ENCODE peak calls at places on chromosomes 12 and 14, in four cellular contexts. X is H1, L is GM12878, U is HepG2. T is an unnamed sample. For H3K9me3, the result is how much of the 10 kb centered on the place peaks cover.

GRCh38 chr12:57612711-57613426 is 1.6 kb downstream of the ARHGEF25 start:
- DNase-seq in X (no peak), L (no peak), U (no peak), T (no peak)

GRCh38 chr12:21552983-21553673 is 27.0 kb downstream of the SPX start:
- DNase-seq in X (no peak), L (no peak), U (no peak), T (no peak)

GRCh38 chr14:75487155-75487671 is 35.1 kb upstream of the BATF start:
- DNase-seq in X (no peak), L (peak), U (no peak), T (no peak)

GRCh38 chr12:58914457-58914856 is 5.8 kb downstream of the LRIG3 start:
- DNase-seq in X (no peak), L (no peak), U (no peak), T (no peak)

GRCh38 chr12:77120156-77120555 is 54.8 kb upstream of the E2F7 start:
- DNase-seq in X (no peak), L (no peak), U (no peak), T (no peak)

GRCh38 chr12:94240171-94240570 is 91.8 kb downstream of the PLXNC1 start:
- DNase-seq in X (no peak), L (peak), U (no peak), T (no peak)

GRCh38 chr12:47636908-47637780 is 68.7 kb downstream of the RPAP3 start:
- DNase-seq in X (peak), L (no peak), U (peak), T (peak)

GRCh38 chr14:104116544-104117340 is 21.6 kb upstream of the KIF26A start:
- DNase-seq in X (no peak), L (no peak), U (no peak), T (no peak)

GRCh38 chr12:46886541-46887041 is 60.8 kb upstream of the SLC38A4 start:
- DNase-seq in X (no peak), L (no peak), U (peak), T (no peak)

GRCh38 chr12:1966561-1967211 is 37.6 kb downstream of the DCP1B start:
- DNase-seq in X (no peak), L (no peak), U (no peak), T (no peak)

GRCh38 chr14:104753528-104754212 is 723 bp downstream of the SIVA1 start:
- DNase-seq in X (no peak), L (no peak), U (no peak), T (no peak)

GRCh38 chr14:81165188-81165587 is 55.6 kb downstream of the GTF2A1 start:
- DNase-seq in X (no peak), L (no peak), U (peak), T (no peak)

GRCh38 chr12:79657136-79657535 is 33.6 kb downstream of the PAWR start:
- DNase-seq in X (no peak), L (no peak), U (no peak), T (no peak)

GRCh38 chr14:34180428-34180827 is 229.6 kb upstream of the EGLN3 start:
- DNase-seq in X (no peak), L (no peak), U (peak), T (no peak)

GRCh38 chr12:131222271-131223139 is 268.8 kb downstream of the ADGRD1 start:
- DNase-seq in X (no peak), L (peak), U (no peak), T (no peak)

GRCh38 chr14:94462219-94462551 is 9.6 kb upstream of the SERPINA11 start:
- DNase-seq in X (no peak), L (no peak), U (no peak), T (no peak)

GRCh38 chr14:94460631-94461416 is 8.2 kb upstream of the SERPINA11 start:
- DNase-seq in X (no peak), L (no peak), U (no peak), T (no peak)

GRCh38 chr14:94462763-94463572 is 10.4 kb upstream of the SERPINA11 start:
- DNase-seq in X (no peak), L (no peak), U (peak), T (no peak)

GRCh38 chr14:94464290-94464689 is 11.7 kb upstream of the SERPINA11 start:
- DNase-seq in X (no peak), L (no peak), U (no peak), T (no peak)

GRCh38 chr14:94461526-94462218 is 9.1 kb upstream of the SERPINA11 start:
- DNase-seq in X (no peak), L (no peak), U (no peak), T (no peak)
- H3K9me3 ChIP-seq in X (under half), L (under half), U (under half), T (under half)

GRCh38 chr12:67650528-67651379 is 2.2 kb downstream of the DYRK2 start:
- DNase-seq in X (no peak), L (no peak), U (no peak), T (no peak)
- TF ChIP-seq SUZ12 in X (no peak), L (no peak), U (no peak), T (no peak)

GRCh38 chr12:37541356-37541755 is 775.2 kb upstream of the ALG10B start:
- DNase-seq in X (no peak), L (no peak), U (no peak), T (no peak)

GRCh38 chr12:37545759-37546158 is 770.8 kb upstream of the ALG10B start:
- DNase-seq in X (no peak), L (no peak), U (no peak), T (no peak)

GRCh38 chr12:37546206-37546605 is 770.4 kb upstream of the ALG10B start:
- DNase-seq in X (no peak), L (no peak), U (no peak), T (no peak)

GRCh38 chr12:37543131-37543965 is 773.2 kb upstream of the ALG10B start:
- DNase-seq in X (no peak), L (no peak), U (no peak), T (no peak)

DNA sequence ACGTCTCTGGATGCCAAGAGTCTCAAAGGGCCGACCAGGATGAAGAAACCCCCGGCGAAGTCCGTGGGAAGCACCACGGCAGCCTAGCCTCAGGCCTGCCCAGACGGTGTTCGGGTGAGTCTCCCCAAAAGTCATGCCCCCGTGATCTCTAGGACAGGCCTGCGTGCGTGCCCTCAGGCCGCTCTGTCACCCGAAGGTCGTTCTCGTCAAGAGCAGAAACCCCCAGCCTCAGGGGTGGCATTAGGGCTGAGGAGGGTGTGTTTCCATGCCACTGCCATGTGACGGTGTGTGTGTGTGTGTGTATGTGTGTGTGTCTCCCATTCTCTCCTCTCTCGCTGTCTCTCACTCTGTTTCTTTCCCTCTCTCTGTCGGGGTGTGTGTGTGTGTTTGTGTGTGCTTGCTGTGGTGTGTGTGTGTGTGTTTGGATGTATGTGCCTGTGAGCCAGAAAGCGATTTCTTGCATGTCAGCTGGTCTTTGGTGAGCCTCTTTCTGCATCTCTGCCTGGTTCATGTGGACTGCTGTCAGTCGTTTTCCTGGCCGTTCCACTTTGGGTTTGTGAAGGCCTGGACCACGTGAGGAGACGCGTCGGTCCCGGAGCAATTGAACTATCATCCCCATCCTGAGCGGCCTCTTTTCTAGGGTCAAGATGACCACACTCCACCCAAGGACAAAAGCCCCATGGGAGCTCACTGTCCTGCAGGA is 772.5 kb upstream of the ALG10B start:
- DNase-seq in X (no peak), L (no peak), U (no peak), T (no peak)
- H3K9me3 ChIP-seq in X (half or more), L (under half), U (half or more), T (under half)

GRCh38 chr14:35750202-35750904 is 58.7 kb downstream of the RALGAPA1 start:
- DNase-seq in X (no peak), L (no peak), U (no peak), T (no peak)
- TF ChIP-seq SUZ12 in X (no peak), L (no peak), U (no peak), T (no peak)

DNA sequence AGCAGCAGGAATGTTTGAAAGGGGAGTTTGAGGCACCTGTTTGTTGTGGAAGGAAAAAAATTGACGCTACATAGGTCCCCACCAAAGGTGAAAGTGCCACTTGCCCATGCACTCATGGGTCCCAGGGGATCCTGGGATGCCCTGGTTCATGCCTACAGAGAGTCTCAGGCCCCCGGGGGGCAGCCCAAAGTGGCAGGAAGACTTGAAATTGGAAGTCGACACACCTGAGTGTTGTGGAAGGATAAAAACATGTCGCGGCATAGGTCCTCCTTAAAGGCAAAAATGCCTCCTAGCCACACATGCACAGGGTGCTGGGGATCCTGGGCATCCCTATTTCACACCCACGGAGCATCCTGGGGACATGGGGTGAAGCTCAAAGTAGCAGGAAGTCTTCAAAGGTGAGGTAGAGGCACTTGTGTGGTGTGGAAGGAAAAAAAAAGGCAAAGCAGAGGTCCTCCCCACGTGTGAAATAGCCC is 576.1 kb downstream of the ALG10 start:
- DNase-seq in X (no peak), L (no peak), U (no peak), T (no peak)
- H3K9me3 ChIP-seq in X (half or more), L (under half), U (half or more), T (under half)

GRCh38 chr12:106601548-106601947 is 18.7 kb downstream of the RFX4 start:
- DNase-seq in X (no peak), L (no peak), U (no peak), T (no peak)
- TF ChIP-seq SUZ12 in X (no peak), L (no peak), U (no peak), T (no peak)

DNA sequence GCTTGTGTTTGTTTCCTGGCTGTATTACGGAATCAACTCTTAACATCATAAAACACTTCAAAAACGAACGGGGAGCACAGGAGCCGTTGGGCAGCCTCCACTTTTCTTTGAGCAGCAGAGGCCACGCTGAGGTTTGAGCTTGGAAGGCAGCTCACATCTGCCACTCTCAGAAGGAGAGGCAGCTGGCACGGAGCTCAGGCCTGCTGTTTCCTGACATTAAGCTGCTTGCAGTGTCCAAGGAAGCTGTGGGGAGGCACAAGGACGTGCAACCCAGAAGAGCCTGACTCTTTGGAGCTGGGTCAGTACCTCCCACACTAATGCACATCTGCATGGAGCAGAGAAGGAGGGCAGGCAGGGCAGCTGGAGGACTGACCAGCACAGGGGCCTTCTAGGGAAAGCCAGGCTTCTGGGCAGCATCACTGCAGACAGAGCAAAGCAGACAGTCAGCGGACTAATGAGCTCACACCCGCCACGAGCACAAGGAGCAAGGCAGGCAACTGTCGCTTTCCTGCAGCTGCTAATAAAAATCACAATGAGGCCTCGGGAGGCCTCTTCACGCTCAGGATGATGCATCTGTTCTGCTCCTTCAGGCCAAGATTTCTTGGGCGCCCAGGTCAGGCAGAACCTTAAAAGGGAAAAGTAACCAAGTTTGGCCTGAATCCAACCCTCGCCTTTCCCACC is 211.1 kb downstream of the GLT1D1 start:
- DNase-seq in X (no peak), L (no peak), U (no peak), T (no peak)
- H3K9me3 ChIP-seq in X (under half), L (under half), U (under half), T (under half)

T was measured in NT2/D1.